ENCODE peak calls at places on chromosomes 11 and 22, in four cellular contexts. K is A549; Z is OCI-LY7; G is CD4-positive, alpha-beta memory T cell. W is an unnamed sample.

GRCh38 chr11:102007567-102008437 is 39.4 kb upstream of the CFAP300 start:
- DNase-seq in K (peak), Z (peak), G (peak), W (peak)

GRCh38 chr11:30992513-30992849 is 377.1 kb downstream of the DCDC1 start:
- DNase-seq in K (peak), Z (peak), G (no peak), W (no peak)

GRCh38 chr11:65716774-65717405 is 3.7 kb downstream of the RNASEH2C start:
- DNase-seq in K (no peak), Z (no peak), G (no peak), W (no peak)

GRCh38 chr22:47929073-47929472 is 1166.6 kb downstream of the TBC1D22A start:
- DNase-seq in K (no peak), Z (peak), G (no peak), W (no peak)

GRCh38 chr11:9982796-9983579 is 311.0 kb downstream of the SBF2 start:
- DNase-seq in K (peak), Z (no peak), G (no peak), W (no peak)

GRCh38 chr11:106121570-106122320 is 44.3 kb downstream of the AASDHPPT start:
- DNase-seq in K (peak), Z (no peak), G (no peak), W (no peak)

GRCh38 chr22:25569983-25570382 is 5.5 kb downstream of the GRK3 start:
- DNase-seq in K (no peak), Z (no peak), G (no peak), W (no peak)

GRCh38 chr11:64642418-64642735 is 51.4 kb downstream of the SLC22A12 start:
- DNase-seq in K (no peak), Z (no peak), G (no peak), W (no peak)

GRCh38 chr11:67419330-67420049 is 4.0 kb downstream of the CARNS1 start:
- DNase-seq in K (no peak), Z (no peak), G (no peak), W (no peak)

GRCh38 chr11:24900960-24901549 is 404.2 kb downstream of the LUZP2 start:
- DNase-seq in K (no peak), Z (no peak), G (no peak), W (no peak)

GRCh38 chr11:108144615-108145014 is 23.2 kb downstream of the ACAT1 start:
- DNase-seq in K (no peak), Z (no peak), G (no peak), W (no peak)

GRCh38 chr11:17907046-17907445 is 105.8 kb downstream of the SERGEF start:
- DNase-seq in K (no peak), Z (no peak), G (no peak), W (no peak)

GRCh38 chr11:13940611-13941256 is 21.8 kb upstream of the SPON1 start:
- DNase-seq in K (no peak), Z (no peak), G (peak), W (no peak)

GRCh38 chr11:36345535-36346141 is 49.5 kb downstream of the PRR5L start:
- DNase-seq in K (no peak), Z (no peak), G (no peak), W (no peak)

GRCh38 chr11:102318469-102318868 is 1.2 kb downstream of the BIRC3 start:
- DNase-seq in K (peak), Z (peak), G (peak), W (peak)

GRCh38 chr11:83971063-83971462 is 684.9 kb upstream of the CCDC90B start:
- DNase-seq in K (no peak), Z (no peak), G (no peak), W (no peak)

GRCh38 chr11:116853461-116854073 is 16.1 kb upstream of the APOA1 start:
- DNase-seq in K (no peak), Z (peak), G (peak), W (peak)

GRCh38 chr22:44347549-44347948 is 34.8 kb upstream of the SHISAL1 start:
- DNase-seq in K (no peak), Z (no peak), G (no peak), W (no peak)

GRCh38 chr22:38452373-38453064 is 2.5 kb downstream of the KCNJ4 start:
- DNase-seq in K (no peak), Z (no peak), G (no peak), W (no peak)

GRCh38 chr22:46297151-46297819 is 615 bp downstream of the GTSE1 start:
- DNase-seq in K (no peak), Z (peak), G (no peak), W (no peak)

DNA sequence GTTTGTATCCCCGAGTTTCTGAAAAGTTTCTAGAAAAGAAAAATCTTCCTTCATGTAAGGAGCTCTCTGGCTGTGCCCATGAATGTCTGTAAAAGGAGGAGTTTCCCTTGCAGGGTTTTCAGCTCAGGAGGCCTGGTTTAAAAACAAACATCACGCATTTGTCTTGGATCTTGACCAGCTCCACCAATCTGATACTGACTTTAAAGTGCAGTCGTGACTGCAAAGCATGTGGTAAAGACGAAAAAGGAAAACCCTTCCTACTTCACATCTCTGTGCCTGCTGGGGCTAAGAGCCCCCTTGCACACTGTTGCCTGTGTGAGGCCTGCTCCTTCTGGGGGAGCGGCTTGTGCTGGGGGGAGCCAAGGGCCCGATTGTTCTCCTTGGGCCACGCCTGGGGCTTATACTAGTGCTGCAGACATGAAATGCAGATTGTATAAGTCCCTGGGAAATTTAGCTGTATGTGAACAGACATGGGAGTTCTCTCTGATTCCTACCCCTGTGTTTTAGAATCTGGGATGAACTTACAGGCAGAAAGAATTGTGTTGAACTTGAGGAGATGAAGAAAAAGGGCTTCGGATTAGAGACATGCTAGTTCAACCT is 62.1 kb downstream of the ADAMTS15 start:
- DNase-seq in K (no peak), Z (no peak), G (no peak), W (no peak)
- H3K27ac ChIP-seq in K (no peak), Z (no peak), G (no peak), W (no peak)

DNA sequence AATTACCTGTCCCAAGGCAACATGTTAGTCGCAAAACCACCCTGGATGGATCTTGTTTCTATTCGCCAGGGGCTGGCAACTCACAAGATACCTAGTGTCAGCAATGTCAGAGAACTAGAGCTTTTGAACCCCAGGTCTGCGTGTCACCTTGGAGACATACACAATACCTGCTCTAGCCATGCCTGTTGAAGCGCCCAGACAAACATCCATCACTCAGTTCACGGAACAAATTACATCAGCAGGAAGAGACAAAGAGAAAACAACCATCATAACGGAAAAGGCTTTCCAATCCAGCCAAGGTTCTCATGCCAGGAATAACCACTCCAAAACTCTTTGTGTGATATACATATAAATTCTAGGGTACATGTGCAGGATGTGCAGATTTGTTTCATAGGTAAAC is 2.2 kb downstream of the CD59 start:
- DNase-seq in K (no peak), Z (no peak), G (no peak), W (no peak)
- H3K27ac ChIP-seq in K (peak), Z (no peak), G (no peak), W (no peak)

GRCh38 chr11:75816561-75817239 is 1.7 kb downstream of the UVRAG start:
- DNase-seq in K (no peak), Z (peak), G (no peak), W (no peak)
- H3K27ac ChIP-seq in K (no peak), Z (peak), G (peak), W (peak)

GRCh38 chr11:96303980-96304379 is 39.0 kb downstream of the MAML2 start:
- DNase-seq in K (no peak), Z (no peak), G (no peak), W (no peak)

GRCh38 chr11:96303067-96303466 is 39.9 kb downstream of the MAML2 start:
- DNase-seq in K (no peak), Z (no peak), G (no peak), W (no peak)

GRCh38 chr11:96294289-96294688 is 48.7 kb downstream of the MAML2 start:
- DNase-seq in K (no peak), Z (no peak), G (no peak), W (no peak)

GRCh38 chr11:96301818-96302217 is 41.2 kb downstream of the MAML2 start:
- DNase-seq in K (no peak), Z (no peak), G (no peak), W (no peak)

DNA sequence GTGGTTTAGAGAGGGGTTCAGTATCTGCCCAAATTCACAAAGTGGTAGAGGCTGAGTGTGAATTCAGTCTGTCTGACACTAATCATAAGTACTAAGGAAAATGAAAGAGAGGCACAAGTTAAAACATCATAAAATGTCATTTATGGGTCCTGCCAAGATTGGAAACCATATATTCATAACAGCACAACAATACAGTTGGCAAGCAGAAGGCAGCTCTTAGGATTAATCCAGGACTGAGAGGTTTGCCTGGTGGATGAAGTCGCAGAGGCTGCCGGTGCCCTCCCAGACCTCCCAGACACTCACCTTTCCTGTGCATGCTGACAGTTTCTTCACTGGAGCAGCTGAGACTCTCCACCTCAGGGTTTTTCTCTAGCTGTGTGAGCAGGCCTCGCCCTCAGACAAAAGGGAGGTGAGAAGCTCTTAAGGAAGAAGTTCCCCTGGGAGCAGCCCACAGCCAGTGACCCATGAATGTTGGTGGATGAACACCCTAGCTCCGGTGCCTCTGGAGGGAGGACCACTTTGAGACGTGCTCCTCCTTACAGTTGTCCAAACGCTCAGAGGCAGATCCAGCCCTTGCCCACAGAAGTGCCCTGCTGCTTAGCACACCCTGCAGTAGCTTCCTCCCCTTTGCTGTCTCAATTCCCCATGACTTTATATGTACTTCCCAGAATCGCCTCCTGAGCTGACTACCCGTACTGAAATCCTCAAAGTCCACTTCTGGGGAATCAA is 43.7 kb downstream of the MAML2 start:
- DNase-seq in K (no peak), Z (no peak), G (no peak), W (no peak)
- H3K27ac ChIP-seq in K (peak), Z (no peak), G (no peak), W (no peak)

DNA sequence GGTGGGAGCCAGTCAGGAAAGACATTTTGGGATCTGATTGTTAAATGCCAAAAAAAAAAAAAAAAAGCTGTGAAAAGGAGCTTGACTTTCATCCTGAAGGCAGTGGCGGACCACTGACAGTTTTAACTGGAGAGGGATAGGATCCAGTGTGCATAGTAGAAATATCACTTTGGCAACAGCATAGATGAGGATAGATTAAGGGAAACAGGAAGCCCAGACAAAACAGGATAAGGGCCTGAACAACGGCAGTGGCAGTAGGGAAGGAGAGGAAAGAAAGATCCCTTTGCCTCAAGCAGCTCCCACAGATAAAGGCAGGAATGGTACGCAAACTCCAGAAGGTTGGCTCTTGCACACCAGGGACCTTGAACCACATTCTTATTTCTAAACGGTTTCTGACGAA is 99.3 kb downstream of the GAB2 start:
- DNase-seq in K (no peak), Z (no peak), G (no peak), W (no peak)
- H3K27ac ChIP-seq in K (no peak), Z (no peak), G (no peak), W (no peak)

GRCh38 chr22:26711205-26711958 is 54.0 kb downstream of the MIAT start:
- DNase-seq in K (no peak), Z (peak), G (no peak), W (no peak)
- H3K27ac ChIP-seq in K (peak), Z (no peak), G (no peak), W (peak)

GRCh38 chr11:34240150-34240494 is 117.7 kb downstream of the ABTB2 start:
- DNase-seq in K (no peak), Z (no peak), G (no peak), W (no peak)

GRCh38 chr11:34242037-34242625 is 115.7 kb downstream of the ABTB2 start:
- DNase-seq in K (peak), Z (no peak), G (no peak), W (no peak)

GRCh38 chr11:34245043-34245442 is 112.8 kb downstream of the ABTB2 start:
- DNase-seq in K (no peak), Z (no peak), G (no peak), W (no peak)

GRCh38 chr11:34239465-34240149 is 118.2 kb downstream of the ABTB2 start:
- DNase-seq in K (no peak), Z (peak), G (no peak), W (no peak)

GRCh38 chr11:34243620-34244493 is 114.0 kb downstream of the ABTB2 start:
- DNase-seq in K (peak), Z (no peak), G (no peak), W (no peak)
- H3K27ac ChIP-seq in K (peak), Z (no peak), G (no peak), W (no peak)

GRCh38 chr11:44774736-44775135 is 48.0 kb downstream of the TSPAN18 start:
- DNase-seq in K (no peak), Z (no peak), G (no peak), W (no peak)

GRCh38 chr11:44776840-44777536 is 50.2 kb downstream of the TSPAN18 start:
- DNase-seq in K (no peak), Z (no peak), G (no peak), W (no peak)

GRCh38 chr11:44774131-44774530 is 47.4 kb downstream of the TSPAN18 start:
- DNase-seq in K (no peak), Z (no peak), G (no peak), W (no peak)

GRCh38 chr11:44777537-44778199 is 50.9 kb downstream of the TSPAN18 start:
- DNase-seq in K (no peak), Z (no peak), G (no peak), W (no peak)

GRCh38 chr11:44775366-44776356 is 48.9 kb downstream of the TSPAN18 start:
- DNase-seq in K (peak), Z (peak), G (peak), W (peak)
- H3K27ac ChIP-seq in K (no peak), Z (no peak), G (no peak), W (no peak)

GRCh38 chr11:37505406-37505805 is 907.4 kb upstream of the RAG2 start:
- DNase-seq in K (no peak), Z (no peak), G (no peak), W (no peak)
- H3K27ac ChIP-seq in K (no peak), Z (no peak), G (no peak), W (no peak)

W was measured in naive thymus-derived CD4-positive, alpha-beta T cell.